ENCODE peak calls at places on chromosomes 2 and 18, in seven cellular contexts. C, Q, D, L, Z, Y and O are unnamed samples.

GRCh38 chr2:189594305-189594704 is 13.7 kb upstream of the SLC40A1 start:
- DNase-seq in Z (no peak), Y (no peak), L (no peak), D (no peak), Q (no peak), C (no peak), O (no peak)

GRCh38 chr2:54520687-54521086 is 64.6 kb downstream of the SPTBN1 start:
- DNase-seq in Z (peak; percentile 96), Q (no peak), Y (peak; percentile 86), L (no peak), C (no peak), D (peak; percentile 96), O (no peak)

GRCh38 chr2:25831744-25832449 is 46.4 kb downstream of the ASXL2 start:
- DNase-seq in C (no peak), Q (no peak), Y (no peak), L (no peak), D (no peak), Z (no peak), O (no peak)

GRCh38 chr2:157261199-157261782 is 3.8 kb downstream of the GALNT5 start:
- DNase-seq in L (peak; percentile 32), C (peak; percentile 89), Q (no peak), Z (peak; percentile 91), Y (peak; percentile 89), D (peak; percentile 75), O (no peak)

GRCh38 chr2:127674241-127675209 is 805 bp downstream of the LIMS2 start:
- DNase-seq in Z (peak; percentile 68), L (peak; percentile 84), Y (no peak), C (no peak), Q (peak; percentile 13), D (no peak), O (peak; percentile 84)

GRCh38 chr2:238160206-238161129 is 1.7 kb downstream of the ERFE start:
- DNase-seq in C (no peak), D (peak; percentile 59), Q (no peak), L (peak; percentile 67), Z (no peak), Y (no peak), O (peak; percentile 68)

GRCh38 chr2:134466141-134466540 is 212.3 kb downstream of the MGAT5 start:
- DNase-seq in Y (peak; percentile 39), C (peak; percentile 54), Q (peak; percentile 58), L (no peak), D (no peak), Z (peak; percentile 6), O (no peak)

GRCh38 chr2:204436267-204436666 is 109.0 kb upstream of the PARD3B start:
- DNase-seq in C (no peak), L (no peak), Z (no peak), Q (no peak), Y (no peak), D (peak; percentile 43), O (no peak)

GRCh38 chr2:119387381-119388129 is 20.8 kb downstream of the DBI start:
- DNase-seq in Y (peak; percentile 76), L (peak; percentile 88), Q (peak; percentile 42), Z (peak; percentile 87), C (no peak), D (peak; percentile 20), O (peak; percentile 93)

GRCh38 chr2:32783468-32783867 is 155.6 kb downstream of the TTC27 start:
- DNase-seq in D (no peak), L (no peak), C (no peak), Y (no peak), Q (no peak), Z (no peak), O (no peak)

GRCh38 chr2:51013060-51013746 is 18.7 kb downstream of the NRXN1 start:
- DNase-seq in L (peak; percentile 30), Z (no peak), Q (no peak), Y (peak; percentile 11), D (peak; percentile 12), C (peak; percentile 10), O (no peak)

GRCh38 chr2:1816414-1816911 is 72.1 kb upstream of the PXDN start:
- DNase-seq in Y (no peak), D (peak; percentile 56), L (peak; percentile 83), Z (peak; percentile 79), C (no peak), Q (peak; percentile 64), O (peak; percentile 66)

GRCh38 chr2:28901202-28901601 is 6.7 kb downstream of the WDR43 start:
- DNase-seq in Y (no peak), Z (peak; percentile 8), Q (no peak), D (no peak), L (no peak), C (no peak), O (no peak)

GRCh38 chr2:112803691-112804521 is 19.6 kb upstream of the IL1A start:
- DNase-seq in C (no peak), L (no peak), Y (peak; percentile 93), D (peak; percentile 94), Z (peak; percentile 73), Q (no peak), O (no peak)

GRCh38 chr2:85430780-85431601 is 12.5 kb downstream of the SH2D6 start:
- DNase-seq in Z (no peak), Q (no peak), D (no peak), L (peak; percentile 46), Y (no peak), C (no peak), O (peak; percentile 82)

GRCh38 chr2:153109793-153110192 is 368.8 kb downstream of the RPRM start:
- DNase-seq in Q (no peak), C (no peak), D (no peak), Z (no peak), Y (no peak), L (no peak), O (no peak)

GRCh38 chr18:27723168-27723567 is 453.8 kb downstream of the CDH2 start:
- DNase-seq in Y (no peak), C (no peak), Z (peak; percentile 17), D (no peak), Q (no peak), L (no peak), O (no peak)

GRCh38 chr2:238423561-238424312 is 3.0 kb upstream of the ASB1 start:
- DNase-seq in C (no peak), D (peak; percentile 53), Z (peak; percentile 78), Y (peak; percentile 24), Q (no peak), L (no peak), O (no peak)

GRCh38 chr2:96839288-96839874 is 4.4 kb downstream of the ANKRD23 start:
- DNase-seq in C (no peak), Q (peak; percentile 41), Z (no peak), Y (peak; percentile 9), D (no peak), L (peak; percentile 88), O (peak; percentile 88)

GRCh38 chr2:195590866-195591215 is 66.2 kb upstream of the SLC39A10 start:
- DNase-seq in Y (no peak), Z (peak; percentile 7), Q (no peak), D (no peak), C (no peak), L (no peak), O (no peak)

GRCh38 chr2:195592101-195592500 is 64.9 kb upstream of the SLC39A10 start:
- DNase-seq in C (no peak), L (no peak), Z (no peak), Q (no peak), Y (no peak), D (no peak), O (no peak)

GRCh38 chr2:195587966-195588365 is 69.1 kb upstream of the SLC39A10 start:
- DNase-seq in C (no peak), D (no peak), Z (no peak), Y (no peak), L (no peak), Q (no peak), O (no peak)

GRCh38 chr2:195594248-195594647 is 62.8 kb upstream of the SLC39A10 start:
- DNase-seq in C (no peak), L (no peak), D (no peak), Z (no peak), Q (no peak), Y (no peak), O (no peak)

DNA sequence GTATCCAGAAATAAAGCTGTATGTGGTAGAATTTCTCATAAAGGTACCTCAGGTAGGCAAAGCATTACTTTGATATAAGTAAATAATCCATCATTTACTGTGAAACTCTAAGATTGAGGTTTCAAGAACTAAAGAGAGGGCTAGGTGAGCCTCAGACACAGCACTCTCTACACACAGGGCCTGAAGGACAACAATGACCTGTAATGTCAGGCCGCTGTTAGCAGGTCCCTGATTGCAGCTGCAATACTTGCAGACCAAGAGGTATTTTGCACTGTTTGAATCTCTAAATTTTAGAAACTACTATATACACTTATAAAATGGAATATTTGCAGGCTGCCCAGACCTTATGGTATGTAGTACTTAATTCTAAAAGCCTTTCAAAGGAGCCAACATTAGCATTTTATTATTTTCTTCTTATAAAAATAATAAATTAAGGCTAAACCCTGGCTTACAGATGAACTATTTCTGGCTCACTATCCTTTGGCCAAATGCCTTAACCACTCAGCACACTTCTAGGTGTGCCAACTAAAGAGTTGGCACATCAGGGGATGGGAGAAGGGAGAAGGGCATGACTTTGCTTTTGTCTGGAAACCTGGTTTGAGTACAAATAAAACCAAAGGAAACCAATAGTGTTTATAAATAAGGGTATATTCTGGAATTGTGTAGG is 66.7 kb upstream of the SLC39A10 start:
- DNase-seq in Q (no peak), Z (peak; percentile 27), L (no peak), D (no peak), C (no peak), Y (no peak), O (no peak)
- H3K4me1 ChIP-seq in Q (no peaks in the 10 kb centered on the region), Z (no peaks in the 10 kb centered on the region), L (peaks cover 3% of the 10 kb centered on the region), D (no peaks in the 10 kb centered on the region), C (no peaks in the 10 kb centered on the region), Y (no peaks in the 10 kb centered on the region), O (no peaks in the 10 kb centered on the region)

GRCh38 chr2:79122676-79123075 is 2.4 kb downstream of the REG1A start:
- DNase-seq in Q (no peak), C (no peak), Z (no peak), Y (no peak), D (no peak), L (no peak), O (no peak)
- H3K27ac ChIP-seq in Q (no peak overlapping the region), C (no peak overlapping the region), Z (no peak overlapping the region), Y (no peak overlapping the region), D (no peak overlapping the region), L (no peak overlapping the region), O (no peak overlapping the region)

GRCh38 chr2:159094173-159094737 is 125.8 kb downstream of the TANC1 start:
- DNase-seq in Y (no peak), Z (peak; percentile 81), D (peak; percentile 68), L (peak; percentile 88), C (no peak), Q (peak; percentile 64), O (peak; percentile 87)
- H3K4me1 ChIP-seq in Y (peaks cover 59% of the 10 kb centered on the region), Z (peaks cover 66% of the 10 kb centered on the region), D (peaks cover 38% of the 10 kb centered on the region), L (peaks cover 34% of the 10 kb centered on the region), C (peaks cover 14% of the 10 kb centered on the region), Q (peaks cover 36% of the 10 kb centered on the region), O (peaks cover 48% of the 10 kb centered on the region)

GRCh38 chr18:35244671-35245070 is 3.8 kb downstream of the ZNF397 start:
- DNase-seq in C (no peak), Q (no peak), D (no peak), L (no peak), Y (no peak), Z (no peak), O (no peak)

GRCh38 chr18:35248429-35248828 is 7.6 kb downstream of the ZNF397 start:
- DNase-seq in Z (no peak), L (no peak), Q (no peak), Y (no peak), D (no peak), C (no peak), O (no peak)

GRCh38 chr18:35247412-35248249 is 6.8 kb downstream of the ZNF397 start:
- DNase-seq in Y (no peak), Z (peak; percentile 6), L (no peak), D (no peak), Q (no peak), C (no peak), O (no peak)

GRCh38 chr18:35245719-35246317 is 5.0 kb downstream of the ZNF397 start:
- DNase-seq in Y (peak; percentile 4), C (no peak), Q (no peak), Z (no peak), L (no peak), D (no peak), O (no peak)

GRCh38 chr18:35246831-35247230 is 6.0 kb downstream of the ZNF397 start:
- DNase-seq in Y (no peak), D (no peak), Z (no peak), Q (no peak), L (no peak), C (no peak), O (no peak)
- H3K27ac ChIP-seq in Y (no peak overlapping the region), D (no peak overlapping the region), Z (no peak overlapping the region), Q (no peak overlapping the region), L (peak overlapping the region; percentile 45), C (no peak overlapping the region), O (no peak overlapping the region)